ENCODE peak calls at places on chromosomes 4 and X, in five cellular contexts. V is OCI-LY7, E is iris pigment epithelial cell, Q is NAMALWA, B is lower leg skin. Y is an unnamed sample.

GRCh38 chr4:90841676-90842075 is 714.5 kb downstream of the CCSER1 start:
- DNase-seq in V (no peak), E (peak), Q (no peak), B (no peak), Y (no peak)

GRCh38 chr4:184416913-184417734 is 57.2 kb downstream of the IRF2 start:
- DNase-seq in V (peak), E (peak), Q (peak), B (no peak), Y (peak)

GRCh38 chr4:81257021-81257420 is 42.0 kb upstream of the PRKG2 start:
- DNase-seq in V (no peak), E (peak), Q (no peak), B (no peak), Y (no peak)

GRCh38 chrX:120463241-120463640 is 5.9 kb downstream of the LAMP2 start:
- DNase-seq in V (no peak), E (peak), Q (no peak), B (no peak), Y (peak)

GRCh38 chrX:12894074-12894691 is 12.2 kb upstream of the TLR8 start:
- DNase-seq in V (peak), E (peak), Q (peak), B (no peak), Y (peak)

GRCh38 chr4:137267024-137267423 is 265.3 kb downstream of the PCDH18 start:
- DNase-seq in V (no peak), E (peak), Q (no peak), B (no peak), Y (no peak)

GRCh38 chrX:125306335-125306866 is 13.3 kb upstream of the TEX13C start:
- DNase-seq in V (no peak), E (peak), Q (no peak), B (no peak), Y (no peak)

GRCh38 chr4:150419939-150420338 is 162.0 kb upstream of the MAB21L2 start:
- DNase-seq in V (no peak), E (no peak), Q (no peak), B (no peak), Y (no peak)

GRCh38 chrX:69150294-69150960 is 14.8 kb downstream of the PJA1 start:
- DNase-seq in V (no peak), E (no peak), Q (no peak), B (no peak), Y (no peak)

GRCh38 chr4:41882622-41883347 is 52.4 kb upstream of the TMEM33 start:
- DNase-seq in V (peak), E (peak), Q (peak), B (no peak), Y (no peak)

GRCh38 chr4:67922697-67923096 is 38.9 kb upstream of the TMPRSS11D start:
- DNase-seq in V (no peak), E (peak), Q (no peak), B (no peak), Y (no peak)

GRCh38 chr4:140071806-140072205 is 82.2 kb downstream of the MAML3 start:
- DNase-seq in V (no peak), E (peak), Q (no peak), B (no peak), Y (peak)

GRCh38 chrX:153971632-153972367 is at the start of gene HCFC1:
- DNase-seq in V (peak), E (peak), Q (peak), B (peak), Y (peak)

GRCh38 chrX:46235778-46236177 is 309.4 kb downstream of the ZNF674 start:
- DNase-seq in V (no peak), E (no peak), Q (no peak), B (no peak), Y (no peak)

GRCh38 chr4:184413227-184414064 is 60.9 kb downstream of the IRF2 start:
- DNase-seq in V (no peak), E (no peak), Q (no peak), B (no peak), Y (no peak)

GRCh38 chr4:137032242-137032641 is 500.1 kb downstream of the PCDH18 start:
- DNase-seq in V (peak), E (peak), Q (peak), B (no peak), Y (no peak)

GRCh38 chr4:91325495-91325894 is 978.3 kb upstream of the GRID2 start:
- DNase-seq in V (no peak), E (peak), Q (no peak), B (no peak), Y (no peak)

GRCh38 chr4:5971077-5971447 is 47.2 kb downstream of the C4orf50 start:
- DNase-seq in V (no peak), E (no peak), Q (no peak), B (peak), Y (no peak)

GRCh38 chr4:183801460-183802168 is 103.5 kb upstream of the STOX2 start:
- DNase-seq in V (no peak), E (no peak), Q (no peak), B (no peak), Y (no peak)

GRCh38 chr4:145387079-145387478 is 94.6 kb upstream of the SMAD1 start:
- DNase-seq in V (no peak), E (no peak), Q (no peak), B (no peak), Y (no peak)

GRCh38 chrX:147646949-147647717 is 264.6 kb upstream of the FMR1 start:
- DNase-seq in V (no peak), E (no peak), Q (no peak), B (no peak), Y (peak)

GRCh38 chr4:41622816-41623215 is 84.9 kb downstream of the LIMCH1 start:
- DNase-seq in V (no peak), E (no peak), Q (no peak), B (no peak), Y (no peak)

GRCh38 chrX:44223150-44223549 is 120.3 kb downstream of the EFHC2 start:
- DNase-seq in V (no peak), E (peak), Q (no peak), B (no peak), Y (no peak)

GRCh38 chrX:47568656-47569295 is 7.8 kb downstream of the ARAF start:
- DNase-seq in V (peak), E (no peak), Q (peak), B (no peak), Y (no peak)

GRCh38 chr4:72858328-72858727 is 211.2 kb downstream of the COX18 start:
- DNase-seq in V (no peak), E (peak), Q (no peak), B (no peak), Y (no peak)

GRCh38 chr4:26912810-26913209 is 52.2 kb downstream of the STIM2 start:
- DNase-seq in V (no peak), E (peak), Q (no peak), B (no peak), Y (no peak)

GRCh38 chr4:113355550-113356371 is 306.3 kb downstream of the ANK2 start:
- DNase-seq in V (no peak), E (peak), Q (peak), B (no peak), Y (peak)

GRCh38 chr4:40233227-40233626 is 36.4 kb downstream of the RHOH start:
- DNase-seq in V (no peak), E (no peak), Q (no peak), B (no peak), Y (no peak)

GRCh38 chr4:76597423-76597979 is 162.5 kb downstream of the SHROOM3 start:
- DNase-seq in V (no peak), E (no peak), Q (no peak), B (no peak), Y (no peak)

GRCh38 chr4:108590776-108591175 is 29.6 kb upstream of the RPL34 start:
- DNase-seq in V (no peak), E (peak), Q (no peak), B (no peak), Y (no peak)

GRCh38 chr4:119946359-119946758 is 120.3 kb downstream of the MAD2L1 start:
- DNase-seq in V (no peak), E (peak), Q (no peak), B (no peak), Y (no peak)

GRCh38 chr4:16140520-16141249 is 56.9 kb upstream of the PROM1 start:
- DNase-seq in V (no peak), E (peak), Q (no peak), B (peak), Y (no peak)

GRCh38 chr4:4574792-4575191 is 32.9 kb upstream of the STX18 start:
- DNase-seq in V (no peak), E (peak), Q (no peak), B (no peak), Y (no peak)

GRCh38 chr4:6928067-6928466 is 18.4 kb downstream of the TBC1D14 start:
- DNase-seq in V (no peak), E (no peak), Q (no peak), B (no peak), Y (no peak)

Y was measured in MV-4-11.